ENCODE peak calls at places on chromosomes 3 and 15, in nine cellular contexts. J, N, Q, T, D, M, X, U and G are unnamed samples.

GRCh38 chr15:55108858-55109518 is 87.8 kb downstream of the RSL24D1 start:
- DNase-seq in J (peak), N (peak), Q (no peak), T (peak), D (peak), M (peak), X (peak), U (peak), G (peak)

GRCh38 chr15:79675982-79676381 is 220.8 kb downstream of the MTHFS start:
- DNase-seq in J (no peak), N (peak), Q (no peak), T (no peak), D (no peak), M (no peak), X (no peak), U (peak), G (no peak)

GRCh38 chr3:194540268-194540937 is 53.6 kb upstream of the ATP13A3 start:
- DNase-seq in J (no peak), N (peak), Q (no peak), T (no peak), D (no peak), M (no peak), X (no peak), U (no peak), G (no peak)

GRCh38 chr3:139774570-139775302 is 97.0 kb upstream of the NMNAT3 start:
- DNase-seq in J (no peak), N (no peak), Q (no peak), T (peak), D (no peak), M (peak), X (peak), U (no peak), G (peak)

GRCh38 chr3:131083190-131083863 is 56.6 kb downstream of the NEK11 start:
- DNase-seq in J (peak), N (peak), Q (no peak), T (peak), D (no peak), M (peak), X (peak), U (peak), G (peak)

GRCh38 chr3:32951410-32951811 is at the start of gene CCR4:
- DNase-seq in J (no peak), N (no peak), Q (no peak), T (no peak), D (peak), M (no peak), X (no peak), U (peak), G (no peak)

GRCh38 chr3:135965506-135966348 is at the start of gene PPP2R3A:
- DNase-seq in J (peak), N (peak), Q (peak), T (peak), D (peak), M (peak), X (peak), U (peak), G (peak)

GRCh38 chr15:88419830-88420229 is 47.4 kb downstream of the MRPL46 start:
- DNase-seq in J (no peak), N (peak), Q (peak), T (no peak), D (no peak), M (no peak), X (no peak), U (peak), G (no peak)

GRCh38 chr3:84967767-84968581 is 9.2 kb downstream of the CADM2 start:
- DNase-seq in J (no peak), N (no peak), Q (no peak), T (peak), D (no peak), M (no peak), X (no peak), U (no peak), G (no peak)

GRCh38 chr3:56987238-56987932 is 73.1 kb upstream of the SPATA12 start:
- DNase-seq in J (no peak), N (peak), Q (no peak), T (peak), D (no peak), M (no peak), X (peak), U (no peak), G (no peak)

GRCh38 chr15:67783303-67783702 is 42.0 kb upstream of the SKOR1 start:
- DNase-seq in J (no peak), N (no peak), Q (no peak), T (no peak), D (peak), M (no peak), X (no peak), U (no peak), G (no peak)

GRCh38 chr3:111368061-111368460 is 173.9 kb upstream of the CD96 start:
- DNase-seq in J (no peak), N (no peak), Q (no peak), T (peak), D (no peak), M (no peak), X (no peak), U (peak), G (no peak)

GRCh38 chr15:44620081-44620480 is 43.4 kb downstream of the SPG11 start:
- DNase-seq in J (no peak), N (no peak), Q (no peak), T (no peak), D (no peak), M (no peak), X (no peak), U (no peak), G (no peak)

GRCh38 chr15:79075256-79075655 is 15.3 kb downstream of the RASGRF1 start:
- DNase-seq in J (no peak), N (no peak), Q (no peak), T (no peak), D (no peak), M (no peak), X (no peak), U (no peak), G (no peak)

GRCh38 chr15:29054171-29055045 is 168.6 kb downstream of the APBA2 start:
- DNase-seq in J (no peak), N (no peak), Q (no peak), T (no peak), D (no peak), M (no peak), X (no peak), U (no peak), G (no peak)

GRCh38 chr3:68479779-68480178 is 452.6 kb downstream of the TAFA4 start:
- DNase-seq in J (no peak), N (no peak), Q (no peak), T (no peak), D (no peak), M (no peak), X (no peak), U (no peak), G (no peak)

GRCh38 chr3:14786369-14786768 is 32.4 kb upstream of the FGD5 start:
- DNase-seq in J (no peak), N (no peak), Q (no peak), T (no peak), D (no peak), M (no peak), X (no peak), U (no peak), G (no peak)

GRCh38 chr15:50148362-50148963 is 29.4 kb upstream of the ATP8B4 start:
- DNase-seq in J (no peak), N (peak), Q (peak), T (peak), D (no peak), M (no peak), X (peak), U (peak), G (no peak)

GRCh38 chr3:115913069-115913686 is 289.9 kb downstream of the GAP43 start:
- DNase-seq in J (no peak), N (peak), Q (no peak), T (peak), D (no peak), M (no peak), X (no peak), U (peak), G (no peak)

GRCh38 chr3:146404451-146404850 is 64.9 kb downstream of the PLSCR2 start:
- DNase-seq in J (no peak), N (peak), Q (peak), T (no peak), D (no peak), M (no peak), X (no peak), U (peak), G (no peak)

GRCh38 chr3:189944285-189945145 is 176.2 kb downstream of the P3H2 start:
- DNase-seq in J (peak), N (no peak), Q (no peak), T (no peak), D (no peak), M (no peak), X (peak), U (no peak), G (no peak)

GRCh38 chr3:23612296-23612891 is 193.4 kb upstream of the UBE2E1 start:
- DNase-seq in J (peak), N (peak), Q (peak), T (peak), D (no peak), M (peak), X (no peak), U (peak), G (no peak)
- H3K4me3 ChIP-seq in J (no peak), N (no peak), Q (no peak), T (no peak), D (no peak), M (peak), X (no peak), U (peak), G (no peak)

DNA sequence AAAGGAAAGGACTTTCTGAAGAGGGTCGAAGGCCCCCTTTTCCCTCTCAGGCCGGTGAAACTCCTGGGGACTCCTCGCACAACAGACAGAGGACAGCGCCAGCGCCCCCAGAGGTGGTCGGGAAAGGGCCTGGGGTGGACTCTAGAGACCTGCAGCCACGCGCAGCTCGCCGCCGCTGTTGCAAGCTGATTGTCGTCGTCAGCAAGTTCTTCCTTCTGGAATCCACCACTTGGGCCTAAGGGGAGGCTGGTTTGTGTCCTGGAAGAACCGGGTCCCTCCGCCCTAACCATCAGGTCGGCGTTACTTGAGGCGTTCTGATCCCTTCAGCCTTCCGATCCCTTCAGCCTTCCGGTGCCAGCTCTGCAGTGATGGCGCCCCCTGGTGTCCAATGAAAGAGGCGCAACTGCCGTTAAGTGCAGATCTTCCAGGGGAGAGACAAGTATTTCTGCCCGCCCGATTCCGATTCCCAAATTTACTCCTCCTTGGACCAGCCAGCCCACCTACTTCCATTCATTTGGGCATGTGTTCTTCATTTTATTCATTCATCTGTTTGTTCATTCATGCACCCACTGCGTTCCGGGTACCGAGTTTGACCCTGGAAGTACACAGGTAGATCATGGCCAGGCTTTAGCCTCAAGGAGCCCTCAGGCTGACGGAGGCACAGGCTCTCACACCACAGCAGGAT is 77.2 kb upstream of the SLC6A11 start:
- DNase-seq in J (peak), N (peak), Q (peak), T (peak), D (peak), M (peak), X (peak), U (peak), G (peak)
- H3K4me3 ChIP-seq in J (no peak), N (no peak), Q (peak), T (no peak), D (no peak), M (peak), X (no peak), U (peak), G (peak)

DNA sequence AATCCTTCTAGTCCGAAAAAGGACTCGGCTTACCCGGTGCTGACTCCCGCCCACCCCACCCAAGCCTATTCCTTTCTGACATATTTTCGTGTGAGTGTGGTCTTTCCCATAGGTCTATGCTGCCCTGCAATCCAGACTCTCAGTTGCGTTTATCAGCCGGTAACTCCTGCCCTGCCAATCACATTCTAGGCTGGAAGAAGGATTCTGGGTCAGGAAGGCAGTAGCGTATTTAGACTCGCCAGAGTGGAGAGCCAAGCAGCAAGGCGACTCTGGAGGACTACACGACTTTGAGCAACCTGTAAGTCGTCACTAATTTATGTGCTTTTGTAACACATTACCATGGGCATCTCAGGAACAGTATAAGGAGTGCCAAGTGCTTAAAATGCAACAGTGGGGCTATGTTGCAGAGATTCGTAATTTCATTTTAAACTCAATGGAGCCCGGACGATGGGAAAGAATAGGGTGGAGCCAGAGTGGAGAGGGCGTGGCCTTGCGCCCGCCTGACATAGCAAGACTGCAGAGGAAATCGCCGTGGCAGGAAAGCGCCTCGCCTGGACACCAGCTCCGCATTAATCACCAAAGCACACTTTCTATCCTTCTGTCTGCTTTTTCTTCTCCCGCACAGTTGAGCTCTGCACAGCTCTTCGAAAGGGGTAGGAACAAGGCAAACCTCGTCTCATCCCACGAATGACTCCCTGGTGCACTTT is 1044.2 kb downstream of the AGBL1 start:
- DNase-seq in J (no peak), N (no peak), Q (no peak), T (no peak), D (no peak), M (no peak), X (no peak), U (no peak), G (no peak)
- H3K4me3 ChIP-seq in J (no peak), N (no peak), Q (no peak), T (no peak), D (no peak), M (no peak), X (no peak), U (no peak), G (no peak)

DNA sequence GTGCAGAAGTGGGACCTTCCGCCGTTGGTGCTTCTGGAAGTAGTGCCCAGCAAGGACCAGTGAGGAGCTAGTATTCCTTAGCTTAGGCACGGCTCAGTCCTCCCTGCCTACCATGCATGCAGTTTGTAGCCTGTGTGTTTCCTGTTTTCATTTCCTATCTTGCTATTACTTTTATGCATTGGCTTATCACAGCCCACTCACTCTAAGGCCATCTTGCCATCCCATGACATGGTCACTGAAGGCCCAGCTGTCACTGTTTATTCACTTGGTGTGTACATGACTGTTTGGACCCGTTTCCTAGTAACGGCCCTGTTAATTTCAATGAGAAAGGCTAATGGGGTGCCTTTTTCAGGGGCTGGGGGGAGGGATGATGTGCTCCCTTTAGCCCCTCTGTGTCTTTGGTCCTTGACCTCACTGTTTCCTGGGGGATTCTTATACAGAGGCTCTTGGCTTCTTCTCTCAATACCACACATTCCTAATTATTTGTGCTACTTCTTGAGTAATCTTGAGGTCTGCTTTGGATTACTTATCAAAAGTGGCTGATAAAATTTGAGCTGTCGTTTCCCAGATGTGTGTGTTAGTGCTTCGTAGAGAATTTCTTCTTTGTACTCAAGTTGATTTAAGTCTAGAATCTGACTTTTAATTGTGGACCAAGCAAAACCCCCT is 24.5 kb upstream of the TRAK1 start:
- DNase-seq in J (no peak), N (peak), Q (no peak), T (peak), D (no peak), M (no peak), X (no peak), U (peak), G (peak)
- H3K4me3 ChIP-seq in J (no peak), N (no peak), Q (no peak), T (no peak), D (no peak), M (peak), X (no peak), U (no peak), G (no peak)

DNA sequence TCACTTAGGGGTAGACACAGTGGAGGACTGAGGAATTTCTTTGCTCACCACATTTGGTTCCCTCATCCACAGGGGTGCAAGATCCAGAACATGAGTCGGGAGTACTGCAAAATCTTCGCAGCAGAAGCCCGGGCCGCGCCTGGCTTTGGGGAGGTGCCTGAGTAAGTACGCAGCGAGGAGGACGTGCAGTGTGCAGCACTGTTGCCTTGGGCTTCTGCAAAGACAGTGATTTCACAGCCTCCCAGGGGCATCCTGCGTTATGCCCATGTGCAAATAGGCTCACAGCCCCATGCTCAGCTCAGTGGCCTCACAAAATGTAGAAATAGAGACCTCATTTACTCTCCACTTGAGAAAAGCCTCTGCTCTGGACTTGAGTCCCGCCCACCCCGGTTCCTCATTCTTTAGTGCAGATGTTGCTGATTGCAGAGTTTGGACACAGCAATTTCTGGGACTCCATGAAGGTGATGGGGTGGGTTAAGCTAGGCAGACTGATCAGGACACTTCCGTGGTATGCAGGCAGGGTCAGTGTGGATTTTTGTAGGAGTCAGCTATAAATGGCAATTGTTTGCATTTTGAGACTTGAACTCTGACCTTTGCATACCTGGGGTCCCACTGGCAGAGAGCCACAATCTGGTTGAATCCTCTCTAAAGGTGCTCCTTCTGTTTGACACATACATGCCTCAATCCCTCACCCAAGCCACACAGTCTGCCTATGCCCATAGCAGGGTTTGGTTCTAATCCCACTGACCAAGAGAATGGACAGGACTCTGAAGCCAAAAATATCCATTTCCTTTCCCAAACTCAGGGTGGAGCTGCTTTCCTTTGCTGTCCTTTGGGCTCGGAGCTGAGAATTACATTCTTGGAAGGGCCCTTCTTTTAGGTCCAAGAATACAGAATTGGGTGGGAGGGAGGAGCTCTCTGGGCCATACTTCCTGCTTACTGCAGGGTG is 20.7 kb upstream of the SLC28A1 start:
- DNase-seq in J (no peak), N (peak), Q (no peak), T (no peak), D (no peak), M (no peak), X (no peak), U (peak), G (no peak)
- H3K4me3 ChIP-seq in J (no peak), N (no peak), Q (no peak), T (no peak), D (no peak), M (no peak), X (no peak), U (no peak), G (no peak)

GRCh38 chr3:30632521-30632920 is 26.1 kb downstream of the TGFBR2 start:
- DNase-seq in J (no peak), N (no peak), Q (no peak), T (no peak), D (no peak), M (no peak), X (no peak), U (no peak), G (no peak)
- H3K4me3 ChIP-seq in J (no peak), N (no peak), Q (no peak), T (no peak), D (no peak), M (no peak), X (no peak), U (no peak), G (no peak)

GRCh38 chr3:185151101-185151958 is 1.5 kb downstream of the C3orf70 start:
- DNase-seq in J (no peak), N (no peak), Q (no peak), T (no peak), D (no peak), M (no peak), X (no peak), U (peak), G (no peak)
- H3K4me3 ChIP-seq in J (no peak), N (no peak), Q (peak), T (no peak), D (no peak), M (peak), X (peak), U (no peak), G (no peak)

GRCh38 chr3:107978116-107979057 is 112.4 kb downstream of the CD47 start:
- DNase-seq in J (no peak), N (no peak), Q (no peak), T (no peak), D (peak), M (no peak), X (no peak), U (no peak), G (no peak)

GRCh38 chr3:107977571-107977970 is 113.3 kb downstream of the CD47 start:
- DNase-seq in J (no peak), N (no peak), Q (no peak), T (no peak), D (no peak), M (no peak), X (no peak), U (no peak), G (no peak)

GRCh38 chr3:107975529-107976203 is 115.2 kb downstream of the CD47 start:
- DNase-seq in J (no peak), N (no peak), Q (no peak), T (no peak), D (peak), M (no peak), X (no peak), U (no peak), G (no peak)

GRCh38 chr3:107973152-107973551 is 117.7 kb downstream of the CD47 start:
- DNase-seq in J (no peak), N (peak), Q (no peak), T (no peak), D (no peak), M (no peak), X (no peak), U (peak), G (no peak)

DNA sequence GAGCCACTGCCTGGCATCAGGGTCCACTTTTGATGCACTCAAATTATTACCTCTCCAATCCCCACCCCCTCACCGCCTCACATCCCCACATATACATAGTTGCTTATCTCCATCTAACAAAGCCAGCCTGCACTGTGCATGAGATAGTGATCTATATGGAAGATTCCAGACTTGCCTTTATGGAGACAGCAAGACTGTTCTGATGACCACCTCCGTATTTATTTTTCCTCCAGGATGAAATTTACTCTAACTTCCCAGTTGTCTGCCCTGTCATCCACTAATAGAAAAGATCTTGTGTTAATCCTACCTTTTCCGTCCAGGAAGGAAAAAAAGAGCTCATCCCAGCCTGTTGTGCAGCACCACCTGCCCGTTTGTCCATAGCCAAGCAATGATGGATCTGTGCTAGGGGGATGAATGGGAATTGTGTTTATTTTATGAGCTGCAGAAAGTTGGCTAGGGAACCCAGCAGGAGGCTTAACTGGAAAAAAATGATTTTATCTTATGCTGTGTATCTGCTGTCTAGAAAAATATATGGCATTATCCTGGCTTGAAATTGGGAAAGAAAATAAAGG is 114.5 kb downstream of the CD47 start:
- DNase-seq in J (no peak), N (no peak), Q (no peak), T (no peak), D (no peak), M (no peak), X (no peak), U (no peak), G (no peak)
- H3K4me3 ChIP-seq in J (no peak), N (no peak), Q (no peak), T (no peak), D (no peak), M (no peak), X (no peak), U (no peak), G (no peak)